ENCODE peak calls at places on chromosome X, in six cellular contexts. One of them, this sample, is unnamed.

GRCh38 chrX:26925088-26925487 is 538.1 kb downstream of the PPP4R3C start:
- DNase-seq in A549: no peak
- DNase-seq in NAMALWA: no peak
- DNase-seq in caudate nucleus: no peak
- DNase-seq in activated CD4-positive, alpha-beta T cell treated with anti-CD3 and anti-CD28 coated beads, Interleukin-2, amount 50 U/mL, for 1 hour: no peak
- DNase-seq in GM12878: no peak
- DNase-seq in this sample: no peak

GRCh38 chrX:9912341-9912740 is 54.8 kb upstream of the CLDN34 start:
- DNase-seq in GM12878: no peak
- DNase-seq in caudate nucleus: no peak
- DNase-seq in NAMALWA: no peak
- DNase-seq in activated CD4-positive, alpha-beta T cell treated with anti-CD3 and anti-CD28 coated beads, Interleukin-2, amount 50 U/mL, for 1 hour: no peak
- DNase-seq in A549: no peak
- DNase-seq in this sample: no peak

GRCh38 chrX:12955882-12956703 is 18.8 kb upstream of the TMSB4X start:
- DNase-seq in GM12878: peak
- DNase-seq in NAMALWA: peak
- DNase-seq in A549: no peak
- DNase-seq in activated CD4-positive, alpha-beta T cell treated with anti-CD3 and anti-CD28 coated beads, Interleukin-2, amount 50 U/mL, for 1 hour: peak
- DNase-seq in caudate nucleus: no peak
- DNase-seq in this sample: peak

GRCh38 chrX:54494970-54495813 is 842 bp downstream of the FGD1 start:
- DNase-seq in NAMALWA: no peak
- DNase-seq in activated CD4-positive, alpha-beta T cell treated with anti-CD3 and anti-CD28 coated beads, Interleukin-2, amount 50 U/mL, for 1 hour: no peak
- DNase-seq in A549: no peak
- DNase-seq in GM12878: no peak
- DNase-seq in caudate nucleus: no peak
- DNase-seq in this sample: no peak

GRCh38 chrX:21375795-21376069 is 1.5 kb downstream of the CNKSR2 start:
- DNase-seq in A549: peak
- DNase-seq in caudate nucleus: no peak
- DNase-seq in GM12878: no peak
- DNase-seq in NAMALWA: no peak
- DNase-seq in activated CD4-positive, alpha-beta T cell treated with anti-CD3 and anti-CD28 coated beads, Interleukin-2, amount 50 U/mL, for 1 hour: no peak
- DNase-seq in this sample: no peak

GRCh38 chrX:40108959-40109287 is 11.2 kb upstream of the BCOR start:
- DNase-seq in NAMALWA: peak
- DNase-seq in GM12878: no peak
- DNase-seq in activated CD4-positive, alpha-beta T cell treated with anti-CD3 and anti-CD28 coated beads, Interleukin-2, amount 50 U/mL, for 1 hour: peak
- DNase-seq in caudate nucleus: peak
- DNase-seq in A549: peak
- DNase-seq in this sample: peak

GRCh38 chrX:134431894-134432293 is 28.1 kb upstream of the HPRT1 start:
- DNase-seq in A549: no peak
- DNase-seq in activated CD4-positive, alpha-beta T cell treated with anti-CD3 and anti-CD28 coated beads, Interleukin-2, amount 50 U/mL, for 1 hour: no peak
- DNase-seq in NAMALWA: no peak
- DNase-seq in GM12878: no peak
- DNase-seq in caudate nucleus: no peak
- DNase-seq in this sample: peak

GRCh38 chrX:3713937-3714434 is 537 bp upstream of the PRKX start:
- DNase-seq in A549: no peak
- DNase-seq in caudate nucleus: no peak
- DNase-seq in NAMALWA: no peak
- DNase-seq in activated CD4-positive, alpha-beta T cell treated with anti-CD3 and anti-CD28 coated beads, Interleukin-2, amount 50 U/mL, for 1 hour: no peak
- DNase-seq in GM12878: no peak
- DNase-seq in this sample: no peak

GRCh38 chrX:153924149-153924861 is 1.8 kb downstream of the ARHGAP4 start:
- DNase-seq in NAMALWA: peak
- DNase-seq in activated CD4-positive, alpha-beta T cell treated with anti-CD3 and anti-CD28 coated beads, Interleukin-2, amount 50 U/mL, for 1 hour: peak
- DNase-seq in caudate nucleus: peak
- DNase-seq in GM12878: no peak
- DNase-seq in A549: peak
- DNase-seq in this sample: peak

GRCh38 chrX:141405486-141405877 is 163.2 kb upstream of the SPANXC start:
- DNase-seq in activated CD4-positive, alpha-beta T cell treated with anti-CD3 and anti-CD28 coated beads, Interleukin-2, amount 50 U/mL, for 1 hour: no peak
- DNase-seq in GM12878: no peak
- DNase-seq in A549: peak
- DNase-seq in caudate nucleus: no peak
- DNase-seq in NAMALWA: no peak
- DNase-seq in this sample: no peak

GRCh38 chrX:119617511-119618164 is 11.4 kb upstream of the NKRF start:
- DNase-seq in activated CD4-positive, alpha-beta T cell treated with anti-CD3 and anti-CD28 coated beads, Interleukin-2, amount 50 U/mL, for 1 hour: no peak
- DNase-seq in A549: no peak
- DNase-seq in caudate nucleus: no peak
- DNase-seq in GM12878: no peak
- DNase-seq in NAMALWA: peak
- DNase-seq in this sample: no peak

GRCh38 chrX:131987252-131987651 is 35.9 kb upstream of the STK26 start:
- DNase-seq in activated CD4-positive, alpha-beta T cell treated with anti-CD3 and anti-CD28 coated beads, Interleukin-2, amount 50 U/mL, for 1 hour: no peak
- DNase-seq in NAMALWA: peak
- DNase-seq in caudate nucleus: no peak
- DNase-seq in A549: no peak
- DNase-seq in GM12878: peak
- DNase-seq in this sample: peak

GRCh38 chrX:153407736-153408135 is 3.5 kb upstream of the ZFP92 start:
- DNase-seq in A549: no peak
- DNase-seq in GM12878: no peak
- DNase-seq in caudate nucleus: no peak
- DNase-seq in NAMALWA: no peak
- DNase-seq in activated CD4-positive, alpha-beta T cell treated with anti-CD3 and anti-CD28 coated beads, Interleukin-2, amount 50 U/mL, for 1 hour: no peak
- DNase-seq in this sample: no peak

GRCh38 chrX:98627645-98628044 is 1743.9 kb downstream of the RPA4 start:
- DNase-seq in caudate nucleus: no peak
- DNase-seq in GM12878: no peak
- DNase-seq in activated CD4-positive, alpha-beta T cell treated with anti-CD3 and anti-CD28 coated beads, Interleukin-2, amount 50 U/mL, for 1 hour: no peak
- DNase-seq in NAMALWA: no peak
- DNase-seq in A549: no peak
- DNase-seq in this sample: no peak

GRCh38 chrX:23380581-23380980 is 45.9 kb downstream of the PTCHD1 start:
- DNase-seq in activated CD4-positive, alpha-beta T cell treated with anti-CD3 and anti-CD28 coated beads, Interleukin-2, amount 50 U/mL, for 1 hour: no peak
- DNase-seq in NAMALWA: no peak
- DNase-seq in caudate nucleus: no peak
- DNase-seq in GM12878: no peak
- DNase-seq in A549: no peak
- DNase-seq in this sample: no peak

GRCh38 chrX:86981326-86981890 is 536.2 kb upstream of the KLHL4 start:
- DNase-seq in NAMALWA: no peak
- DNase-seq in activated CD4-positive, alpha-beta T cell treated with anti-CD3 and anti-CD28 coated beads, Interleukin-2, amount 50 U/mL, for 1 hour: no peak
- DNase-seq in GM12878: no peak
- DNase-seq in A549: no peak
- DNase-seq in caudate nucleus: no peak
- DNase-seq in this sample: no peak

GRCh38 chrX:145826466-145826865 is 8.8 kb downstream of the SLITRK2 start:
- DNase-seq in A549: no peak
- DNase-seq in activated CD4-positive, alpha-beta T cell treated with anti-CD3 and anti-CD28 coated beads, Interleukin-2, amount 50 U/mL, for 1 hour: no peak
- DNase-seq in GM12878: no peak
- DNase-seq in NAMALWA: no peak
- DNase-seq in caudate nucleus: no peak
- DNase-seq in this sample: no peak

GRCh38 chrX:13652256-13653021 is 502 bp upstream of the TCEANC start:
- DNase-seq in NAMALWA: no peak
- DNase-seq in GM12878: no peak
- DNase-seq in caudate nucleus: no peak
- DNase-seq in activated CD4-positive, alpha-beta T cell treated with anti-CD3 and anti-CD28 coated beads, Interleukin-2, amount 50 U/mL, for 1 hour: no peak
- DNase-seq in A549: peak
- DNase-seq in this sample: peak

GRCh38 chrX:134929813-134930212 is 61.0 kb upstream of the SMIM10 start:
- DNase-seq in activated CD4-positive, alpha-beta T cell treated with anti-CD3 and anti-CD28 coated beads, Interleukin-2, amount 50 U/mL, for 1 hour: no peak
- DNase-seq in A549: no peak
- DNase-seq in caudate nucleus: no peak
- DNase-seq in NAMALWA: no peak
- DNase-seq in GM12878: no peak
- DNase-seq in this sample: no peak

GRCh38 chrX:15606064-15606590 is 5.4 kb upstream of the ACE2 start:
- DNase-seq in A549: no peak
- DNase-seq in GM12878: no peak
- DNase-seq in activated CD4-positive, alpha-beta T cell treated with anti-CD3 and anti-CD28 coated beads, Interleukin-2, amount 50 U/mL, for 1 hour: no peak
- DNase-seq in NAMALWA: no peak
- DNase-seq in caudate nucleus: no peak
- DNase-seq in this sample: no peak

GRCh38 chrX:48972214-48973164 is 845 bp upstream of the KCND1 start:
- DNase-seq in A549: peak
- DNase-seq in caudate nucleus: no peak
- DNase-seq in GM12878: no peak
- DNase-seq in activated CD4-positive, alpha-beta T cell treated with anti-CD3 and anti-CD28 coated beads, Interleukin-2, amount 50 U/mL, for 1 hour: peak
- DNase-seq in NAMALWA: peak
- DNase-seq in this sample: peak

GRCh38 chrX:9805956-9806355 is 19.7 kb downstream of the SHROOM2 start:
- DNase-seq in GM12878: no peak
- DNase-seq in caudate nucleus: no peak
- DNase-seq in activated CD4-positive, alpha-beta T cell treated with anti-CD3 and anti-CD28 coated beads, Interleukin-2, amount 50 U/mL, for 1 hour: no peak
- DNase-seq in A549: no peak
- DNase-seq in NAMALWA: no peak
- DNase-seq in this sample: peak

GRCh38 chrX:22095306-22095705 is 63.2 kb downstream of the PHEX start:
- DNase-seq in A549: no peak
- DNase-seq in NAMALWA: no peak
- DNase-seq in caudate nucleus: no peak
- DNase-seq in activated CD4-positive, alpha-beta T cell treated with anti-CD3 and anti-CD28 coated beads, Interleukin-2, amount 50 U/mL, for 1 hour: no peak
- DNase-seq in GM12878: no peak
- DNase-seq in this sample: no peak

GRCh38 chrX:73525928-73526690 is 36.9 kb upstream of the CHIC1 start:
- DNase-seq in GM12878: no peak
- DNase-seq in caudate nucleus: no peak
- DNase-seq in NAMALWA: no peak
- DNase-seq in A549: no peak
- DNase-seq in activated CD4-positive, alpha-beta T cell treated with anti-CD3 and anti-CD28 coated beads, Interleukin-2, amount 50 U/mL, for 1 hour: no peak
- DNase-seq in this sample: no peak

GRCh38 chrX:136310411-136310810 is 9.6 kb downstream of the ADGRG4 start:
- DNase-seq in caudate nucleus: no peak
- DNase-seq in A549: peak
- DNase-seq in GM12878: no peak
- DNase-seq in NAMALWA: no peak
- DNase-seq in activated CD4-positive, alpha-beta T cell treated with anti-CD3 and anti-CD28 coated beads, Interleukin-2, amount 50 U/mL, for 1 hour: no peak
- DNase-seq in this sample: peak